ENCODE peak calls at places on chromosomes 5 and 9, in seven cellular contexts. W is neural progenitor cell; Z is GM23248; S is A549; M is CD8-positive, alpha-beta memory T cell; O is ovary; J is stomach. G is an unnamed sample. For H3K9me3, the result is how much of the 10 kb centered on the place peaks cover.

GRCh38 chr5:181203093-181203711 is 1.8 kb downstream of the TRIM7 start:
- DNase-seq in W (no peak), Z (peak), S (no peak), M (no peak), O (no peak), J (no peak), G (no peak)

GRCh38 chr5:94618029-94618492 is 343 bp downstream of the KIAA0825 start:
- DNase-seq in W (peak), Z (peak), S (peak), M (peak), O (peak), J (peak), G (no peak)

GRCh38 chr5:112929336-112930081 is 7.5 kb upstream of the REEP5 start:
- DNase-seq in W (no peak), Z (no peak), S (no peak), M (no peak), O (no peak), J (no peak), G (no peak)

GRCh38 chr9:16625831-16626230 is 244.6 kb downstream of the BNC2 start:
- DNase-seq in W (no peak), Z (peak), S (no peak), M (no peak), O (no peak), J (no peak), G (no peak)

GRCh38 chr5:112109331-112109993 is 309.6 kb downstream of the EPB41L4A start:
- DNase-seq in W (no peak), Z (peak), S (peak), M (no peak), O (peak), J (peak), G (no peak)

GRCh38 chr5:141475625-141476131 is at the start of gene PCDHGC3:
- DNase-seq in W (peak), Z (peak), S (peak), M (no peak), O (peak), J (peak), G (no peak)

GRCh38 chr9:129285979-129286772 is 108.1 kb upstream of the IER5L start:
- DNase-seq in W (no peak), Z (no peak), S (no peak), M (no peak), O (peak), J (no peak), G (no peak)

GRCh38 chr9:89387970-89388867 is 69.9 kb downstream of the SECISBP2 start:
- DNase-seq in W (no peak), Z (peak), S (peak), M (no peak), O (peak), J (peak), G (no peak)

GRCh38 chr9:91182429-91182828 is 179.3 kb downstream of the AUH start:
- DNase-seq in W (no peak), Z (no peak), S (peak), M (no peak), O (no peak), J (peak), G (no peak)

GRCh38 chr5:127063236-127063913 is 9.9 kb downstream of the C5orf63 start:
- DNase-seq in W (no peak), Z (no peak), S (no peak), M (no peak), O (no peak), J (no peak), G (no peak)

GRCh38 chr5:96065577-96066385 is 104.1 kb upstream of the ELL2 start:
- DNase-seq in W (peak), Z (no peak), S (no peak), M (no peak), O (no peak), J (no peak), G (no peak)

GRCh38 chr5:58924306-58924705 is 341.4 kb downstream of the RAB3C start:
- DNase-seq in W (peak), Z (peak), S (peak), M (no peak), O (no peak), J (no peak), G (no peak)

GRCh38 chr9:5712651-5713360 is 83.9 kb downstream of the RIC1 start:
- DNase-seq in W (no peak), Z (no peak), S (no peak), M (no peak), O (no peak), J (no peak), G (no peak)

GRCh38 chr5:73668017-73668416 is 42.0 kb downstream of the ARHGEF28 start:
- DNase-seq in W (no peak), Z (no peak), S (no peak), M (no peak), O (no peak), J (no peak), G (no peak)

GRCh38 chr5:175059687-175060194 is 335.4 kb downstream of the MSX2 start:
- DNase-seq in W (peak), Z (peak), S (peak), M (no peak), O (no peak), J (no peak), G (no peak)

GRCh38 chr5:103057208-103058130 is 62.5 kb downstream of the GIN1 start:
- DNase-seq in W (no peak), Z (no peak), S (peak), M (no peak), O (no peak), J (no peak), G (no peak)

GRCh38 chr5:143331956-143332355 is 71.5 kb downstream of the NR3C1 start:
- DNase-seq in W (no peak), Z (no peak), S (no peak), M (no peak), O (no peak), J (no peak), G (no peak)

GRCh38 chr5:35920890-35921289 is 17.5 kb downstream of the CAPSL start:
- DNase-seq in W (peak), Z (peak), S (peak), M (no peak), O (no peak), J (no peak), G (no peak)

GRCh38 chr5:96726802-96727201 is 64.6 kb downstream of the CAST start:
- DNase-seq in W (no peak), Z (no peak), S (no peak), M (no peak), O (no peak), J (no peak), G (no peak)

GRCh38 chr9:20558609-20559016 is 63.7 kb downstream of the MLLT3 start:
- DNase-seq in W (peak), Z (peak), S (peak), M (no peak), O (no peak), J (no peak), G (no peak)

GRCh38 chr9:130345993-130346385 is 80.4 kb downstream of the HMCN2 start:
- DNase-seq in W (peak), Z (no peak), S (no peak), M (no peak), O (no peak), J (no peak), G (no peak)

GRCh38 chr9:130348341-130348740 is 82.8 kb downstream of the HMCN2 start:
- DNase-seq in W (no peak), Z (no peak), S (no peak), M (no peak), O (no peak), J (no peak), G (no peak)

GRCh38 chr9:130346431-130346830 is 80.9 kb downstream of the HMCN2 start:
- DNase-seq in W (no peak), Z (no peak), S (no peak), M (no peak), O (no peak), J (no peak), G (no peak)

GRCh38 chr9:130347931-130348330 is 82.4 kb downstream of the HMCN2 start:
- DNase-seq in W (peak), Z (no peak), S (peak), M (no peak), O (no peak), J (no peak), G (no peak)

DNA sequence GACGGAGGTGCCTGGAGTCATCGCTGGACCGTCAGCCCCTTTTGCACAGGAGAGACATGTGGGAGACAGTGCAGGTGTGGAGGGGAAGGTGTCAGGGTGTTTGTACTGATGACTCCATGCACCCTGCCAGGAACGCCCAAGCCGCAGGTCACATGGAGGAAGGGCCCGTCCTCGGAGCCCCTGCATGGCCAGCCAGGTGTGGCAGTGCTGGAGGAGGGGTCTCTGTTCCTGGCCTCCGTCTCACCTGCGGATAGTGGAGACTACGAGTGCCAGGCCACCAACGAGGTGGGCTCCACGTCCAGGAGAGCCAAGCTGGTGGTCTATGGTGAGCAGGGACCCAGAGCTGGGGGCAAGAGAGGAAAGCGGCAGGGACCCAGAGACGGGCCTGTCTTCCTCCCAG is 81.5 kb downstream of the HMCN2 start:
- DNase-seq in W (no peak), Z (no peak), S (no peak), M (no peak), O (no peak), J (no peak), G (no peak)
- H3K9me3 ChIP-seq in W (under half), Z (under half), S (under half), M (under half), O (under half), J (under half), G (under half)

GRCh38 chr5:133750356-133750755 is 138.0 kb upstream of the FSTL4 start:
- DNase-seq in W (no peak), Z (no peak), S (no peak), M (no peak), O (no peak), J (no peak), G (no peak)

GRCh38 chr5:133751846-133752245 is 139.5 kb upstream of the FSTL4 start:
- DNase-seq in W (no peak), Z (no peak), S (no peak), M (no peak), O (no peak), J (no peak), G (no peak)

GRCh38 chr5:133746834-133747233 is 134.5 kb upstream of the FSTL4 start:
- DNase-seq in W (peak), Z (peak), S (peak), M (no peak), O (no peak), J (no peak), G (no peak)

GRCh38 chr5:133750856-133751255 is 138.5 kb upstream of the FSTL4 start:
- DNase-seq in W (no peak), Z (no peak), S (no peak), M (no peak), O (no peak), J (no peak), G (no peak)

GRCh38 chr5:133749331-133749985 is 137.1 kb upstream of the FSTL4 start:
- DNase-seq in W (no peak), Z (no peak), S (no peak), M (no peak), O (no peak), J (no peak), G (no peak)
- H3K4me3 ChIP-seq in W (no peak), Z (no peak), S (no peak), M (no peak), O (no peak), J (no peak), G (no peak)

GRCh38 chr5:150960791-150961396 is 56.1 kb upstream of the ZNF300 start:
- DNase-seq in W (peak), Z (no peak), S (peak), M (no peak), O (no peak), J (no peak), G (no peak)
- H3K9me3 ChIP-seq in W (under half), Z (under half), S (under half), M (under half), O (under half), J (under half), G (under half)

GRCh38 chr9:117704024-117704575 is at the start of gene TLR4:
- DNase-seq in W (peak), Z (peak), S (no peak), M (no peak), O (peak), J (peak), G (no peak)

GRCh38 chr9:117706421-117707150 is 2.4 kb downstream of the TLR4 start:
- DNase-seq in W (no peak), Z (peak), S (no peak), M (no peak), O (no peak), J (no peak), G (no peak)

GRCh38 chr9:117705386-117705785 is 1.2 kb downstream of the TLR4 start:
- DNase-seq in W (no peak), Z (no peak), S (no peak), M (no peak), O (no peak), J (no peak), G (no peak)

GRCh38 chr9:117703538-117703937 is 665 bp upstream of the TLR4 start:
- DNase-seq in W (no peak), Z (peak), S (no peak), M (no peak), O (no peak), J (no peak), G (no peak)

GRCh38 chr9:117704597-117704996 is 394 bp downstream of the TLR4 start:
- DNase-seq in W (no peak), Z (no peak), S (no peak), M (no peak), O (no peak), J (no peak), G (no peak)
- H3K4me3 ChIP-seq in W (no peak), Z (peak), S (no peak), M (no peak), O (peak), J (peak), G (no peak)

GRCh38 chr9:135176284-135176683 is 88.8 kb downstream of the OLFM1 start:
- DNase-seq in W (no peak), Z (no peak), S (no peak), M (no peak), O (no peak), J (no peak), G (no peak)
- H3K9me3 ChIP-seq in W (under half), Z (under half), S (under half), M (under half), O (under half), J (under half), G (under half)

GRCh38 chr9:126624912-126625311 is 11.2 kb downstream of the LMX1B start:
- DNase-seq in W (peak), Z (no peak), S (no peak), M (no peak), O (no peak), J (no peak), G (no peak)
- H3K4me3 ChIP-seq in W (peak), Z (no peak), S (no peak), M (no peak), O (no peak), J (no peak), G (no peak)

GRCh38 chr5:179051784-179052183 is 8.4 kb upstream of the ZNF354C start:
- DNase-seq in W (no peak), Z (no peak), S (no peak), M (no peak), O (no peak), J (no peak), G (no peak)
- H3K9me3 ChIP-seq in W (under half), Z (under half), S (under half), M (under half), O (under half), J (under half), G (under half)